ENCODE peak calls at places on chromosome 9, in six cellular contexts. Q is AG08395, I is EL, Z is T-cell, H is tibial nerve, N is GM23338. B is an unnamed sample.

GRCh38 chr9:22010881-22011625 is 1.9 kb upstream of the CDKN2B start:
- DNase-seq in H (no peak), I (no peak), Z (no peak), Q (no peak), N (peak), B (peak)

GRCh38 chr9:98006127-98006796 is 23.1 kb downstream of the ANP32B start:
- DNase-seq in Z (no peak), I (no peak), Q (no peak), N (no peak), H (no peak), B (no peak)

GRCh38 chr9:99130069-99130468 is 25.2 kb downstream of the TGFBR1 start:
- DNase-seq in H (no peak), N (peak), Q (no peak), I (no peak), Z (no peak), B (no peak)

GRCh38 chr9:16575142-16575877 is 295.2 kb downstream of the BNC2 start:
- DNase-seq in I (peak), Q (peak), H (no peak), N (no peak), Z (no peak), B (no peak)

GRCh38 chr9:21516796-21517195 is 34.7 kb upstream of the IFNE start:
- DNase-seq in Q (no peak), N (no peak), I (no peak), H (no peak), Z (no peak), B (no peak)

GRCh38 chr9:100427366-100428263 is 672 bp downstream of the MSANTD3 start:
- DNase-seq in N (peak), H (no peak), Q (peak), Z (no peak), I (peak), B (no peak)

GRCh38 chr9:72984990-72985389 is 32.1 kb upstream of the ALDH1A1 start:
- DNase-seq in Q (no peak), Z (no peak), N (no peak), H (no peak), I (no peak), B (no peak)

GRCh38 chr9:10008101-10008799 is 604.6 kb downstream of the PTPRD start:
- DNase-seq in Q (no peak), H (no peak), N (peak), I (no peak), Z (no peak), B (no peak)

GRCh38 chr9:133162802-133163558 is 734 bp downstream of the GBGT1 start:
- DNase-seq in Z (no peak), Q (no peak), H (no peak), N (no peak), I (no peak), B (no peak)

GRCh38 chr9:88418025-88418424 is 29.8 kb downstream of the SPIN1 start:
- DNase-seq in Z (no peak), Q (no peak), N (peak), I (no peak), H (no peak), B (no peak)

GRCh38 chr9:93598647-93599241 is 22.4 kb downstream of the PHF2 start:
- DNase-seq in Z (no peak), I (no peak), H (no peak), Q (no peak), N (no peak), B (no peak)